ENCODE peak calls at places on chromosomes 16 and 17, in nine cellular contexts. T, B, D, G, C, M, I, X and P are unnamed samples.

GRCh38 chr16:55613578-55614333 is 42.0 kb upstream of the SLC6A2 start:
- DNase-seq in M (no peak), D (no peak), C (no peak), T (no peak), X (no peak), I (no peak), B (no peak), G (no peak), P (no peak)

GRCh38 chr16:78480588-78480987 is 381.1 kb downstream of the WWOX start:
- DNase-seq in C (no peak), X (no peak), I (no peak), B (no peak), M (no peak), G (no peak), T (no peak), D (no peak), P (no peak)

GRCh38 chr17:17190188-17190587 is 15.9 kb downstream of the PLD6 start:
- DNase-seq in D (no peak), I (no peak), X (no peak), M (no peak), C (no peak), B (no peak), G (no peak), T (no peak), P (no peak)

GRCh38 chr17:43574896-43575525 is 28.9 kb upstream of the ETV4 start:
- DNase-seq in D (no peak), T (no peak), I (no peak), B (no peak), G (no peak), C (no peak), M (no peak), X (no peak), P (no peak)

GRCh38 chr17:75854111-75854748 is 905 bp downstream of the WBP2 start:
- DNase-seq in M (peak), X (no peak), G (no peak), I (no peak), T (peak), B (peak), D (peak), C (no peak), P (no peak)

GRCh38 chr16:87968541-87968940 is 17.3 kb downstream of the BANP start:
- DNase-seq in D (no peak), I (no peak), B (peak), T (peak), M (no peak), G (no peak), C (no peak), X (no peak), P (no peak)

GRCh38 chr16:51924744-51925143 is 622.2 kb downstream of the TOX3 start:
- DNase-seq in M (no peak), D (no peak), G (no peak), C (no peak), B (no peak), T (no peak), I (no peak), X (no peak), P (no peak)

GRCh38 chr16:86037999-86038922 is 139.3 kb downstream of the IRF8 start:
- DNase-seq in I (no peak), T (no peak), D (no peak), X (no peak), G (no peak), B (no peak), C (no peak), M (no peak), P (no peak)

GRCh38 chr17:77807051-77807745 is 151.3 kb upstream of the TNRC6C start:
- DNase-seq in D (no peak), X (no peak), G (no peak), M (no peak), C (peak), B (no peak), T (no peak), I (no peak), P (no peak)

GRCh38 chr16:1614226-1615102 is 2.3 kb downstream of the CRAMP1 start:
- DNase-seq in B (no peak), X (peak), I (no peak), T (peak), C (peak), M (peak), D (no peak), G (peak), P (peak)

GRCh38 chr16:11032000-11032921 is 87.9 kb downstream of the CLEC16A start:
- DNase-seq in C (no peak), X (no peak), G (no peak), T (no peak), B (peak), M (no peak), D (peak), I (no peak), P (no peak)

GRCh38 chr16:66935319-66936011 is at the start of gene CES2:
- DNase-seq in D (peak), I (no peak), G (peak), M (no peak), C (no peak), T (peak), X (no peak), B (no peak), P (no peak)

GRCh38 chr17:74135391-74136167 is 67.9 kb upstream of the RPL38 start:
- DNase-seq in B (no peak), T (no peak), M (no peak), I (no peak), D (no peak), X (no peak), G (no peak), C (no peak), P (no peak)
- TF ChIP-seq CTCF in B (no peak), T (no peak), M (no peak), I (no peak), D (no peak), X (no peak), G (no peak), C (no peak), P (no peak)

GRCh38 chr16:21001262-21001661 is 100.7 kb downstream of the LYRM1 start:
- DNase-seq in C (peak), X (no peak), G (peak), D (peak), I (no peak), B (no peak), M (peak), T (no peak), P (peak)
- TF ChIP-seq CTCF in C (no peak), X (peak), G (peak), D (peak), I (no peak), B (peak), M (peak), T (peak), P (peak)

DNA sequence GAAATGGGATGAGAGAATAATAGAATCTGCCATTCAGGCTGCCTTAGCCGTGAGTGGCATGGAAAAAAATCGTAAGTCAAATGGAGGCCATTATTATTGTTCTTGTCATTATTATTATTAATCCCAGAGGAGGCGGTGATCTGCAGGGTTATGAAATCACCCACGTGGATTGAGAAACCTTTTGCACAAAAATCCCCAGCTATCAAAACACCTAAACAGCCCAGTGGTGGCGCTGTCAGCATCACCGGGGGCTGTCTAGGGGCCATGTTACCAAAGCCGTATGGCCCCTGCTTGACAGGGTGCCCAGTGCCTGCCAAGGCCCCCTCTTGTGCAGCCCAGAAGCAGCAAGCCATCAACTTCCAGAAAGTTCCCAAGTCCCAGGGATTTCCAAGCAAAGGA is 25.2 kb downstream of the CNGB1 start:
- DNase-seq in G (no peak), M (no peak), I (no peak), B (no peak), T (no peak), D (peak), X (no peak), C (no peak), P (no peak)
- TF ChIP-seq CTCF in G (no peak), M (no peak), I (no peak), B (no peak), T (peak), D (peak), X (no peak), C (peak), P (no peak)

GRCh38 chr16:27242398-27242797 is 26.2 kb downstream of the NSMCE1 start:
- DNase-seq in T (no peak), B (no peak), X (no peak), M (no peak), C (no peak), I (no peak), G (no peak), D (no peak), P (no peak)

GRCh38 chr16:27243725-27244362 is 24.7 kb downstream of the NSMCE1 start:
- DNase-seq in T (no peak), I (no peak), C (no peak), B (no peak), G (no peak), M (no peak), X (no peak), D (no peak), P (no peak)

GRCh38 chr16:27244363-27244755 is 24.2 kb downstream of the NSMCE1 start:
- DNase-seq in C (no peak), D (no peak), T (no peak), X (no peak), I (no peak), M (no peak), B (no peak), G (no peak), P (no peak)

GRCh38 chr16:27241658-27242057 is 26.9 kb downstream of the NSMCE1 start:
- DNase-seq in D (no peak), M (no peak), G (no peak), C (no peak), T (no peak), B (peak), I (no peak), X (no peak), P (no peak)

GRCh38 chr16:27242868-27243590 is 25.5 kb downstream of the NSMCE1 start:
- DNase-seq in D (no peak), I (peak), B (peak), M (peak), C (no peak), G (no peak), T (peak), X (no peak), P (no peak)
- TF ChIP-seq CTCF in D (no peak), I (no peak), B (no peak), M (no peak), C (no peak), G (no peak), T (no peak), X (no peak), P (no peak)